ENCODE peak calls at places on chromosomes 1 and 21, in eight cellular contexts. J is T-helper 22 cell, Q is Ammon's horn, H is kidney epithelial cell, Z is AG20443, T is naive B cell, C is pancreas, K is NCI-H1092. D is an unnamed sample.

GRCh38 chr21:27108228-27108627 is 141.3 kb upstream of the ADAMTS5 start:
- DNase-seq in Q (no peak), H (peak), K (no peak), C (no peak), Z (no peak), J (no peak), T (no peak), D (no peak)

GRCh38 chr1:38153426-38154088 is 107.0 kb upstream of the POU3F1 start:
- DNase-seq in Q (no peak), Z (no peak), C (no peak), K (no peak), J (no peak), T (no peak), H (no peak), D (no peak)

GRCh38 chr1:40772146-40772770 is 11.3 kb upstream of the KCNQ4 start:
- DNase-seq in K (no peak), T (no peak), Q (no peak), H (no peak), J (no peak), Z (no peak), C (no peak), D (no peak)

GRCh38 chr1:229855999-229856650 is 210.9 kb upstream of the GALNT2 start:
- DNase-seq in C (peak), K (no peak), Z (peak), H (no peak), Q (peak), T (peak), J (no peak), D (no peak)

GRCh38 chr1:36555041-36555440 is 72.3 kb upstream of the CSF3R start:
- DNase-seq in Z (no peak), K (no peak), Q (no peak), T (no peak), H (no peak), C (no peak), J (no peak), D (no peak)

GRCh38 chr1:78864175-78864574 is 142.4 kb downstream of the ADGRL4 start:
- DNase-seq in H (no peak), Z (no peak), T (no peak), K (no peak), C (no peak), J (no peak), Q (no peak), D (no peak)

GRCh38 chr1:72397786-72398185 is 115.4 kb upstream of the NEGR1 start:
- DNase-seq in J (no peak), K (peak), H (no peak), Z (peak), T (no peak), Q (peak), C (no peak), D (no peak)

GRCh38 chr1:209787551-209787950 is 3.2 kb upstream of the C1orf74 start:
- DNase-seq in J (no peak), Q (peak), H (no peak), K (peak), Z (no peak), T (no peak), C (peak), D (no peak)

GRCh38 chr1:232628335-232629214 is 1.4 kb downstream of the SIPA1L2 start:
- DNase-seq in Q (peak), H (no peak), C (no peak), K (no peak), Z (no peak), T (no peak), J (no peak), D (peak)

GRCh38 chr1:228423399-228424053 is 6.9 kb upstream of the TRIM17 start:
- DNase-seq in K (no peak), Q (no peak), T (no peak), Z (no peak), H (no peak), C (no peak), J (no peak), D (no peak)

GRCh38 chr1:34709547-34709946 is 45.3 kb upstream of the GJB5 start:
- DNase-seq in J (no peak), T (no peak), Q (no peak), H (no peak), Z (peak), K (no peak), C (no peak), D (peak)

GRCh38 chr21:15837603-15838002 is 107.8 kb downstream of the USP25 start:
- DNase-seq in K (no peak), J (no peak), H (no peak), T (no peak), Z (peak), C (no peak), Q (no peak), D (peak)

GRCh38 chr1:58395355-58395754 is 151.2 kb downstream of the OMA1 start:
- DNase-seq in T (no peak), J (no peak), K (no peak), Q (no peak), H (peak), Z (peak), C (no peak), D (peak)

GRCh38 chr1:111628153-111628552 is 8.6 kb downstream of the RAP1A start:
- DNase-seq in K (no peak), Q (no peak), H (no peak), C (no peak), T (no peak), J (no peak), Z (no peak), D (no peak)

GRCh38 chr21:26148071-26148470 is 22.5 kb downstream of the APP start:
- DNase-seq in T (no peak), Z (peak), C (no peak), J (no peak), K (no peak), H (no peak), Q (no peak), D (peak)

GRCh38 chr1:244370060-244370637 is 81.6 kb downstream of the ADSS2 start:
- DNase-seq in T (no peak), H (no peak), Q (no peak), K (no peak), C (no peak), Z (no peak), J (no peak), D (no peak)

GRCh38 chr1:153795934-153796785 is 21.0 kb downstream of the SLC27A3 start:
- DNase-seq in Q (no peak), T (no peak), J (no peak), K (no peak), H (no peak), C (no peak), Z (no peak), D (no peak)

GRCh38 chr1:92998829-92999228 is 37.6 kb upstream of the DIPK1A start:
- DNase-seq in H (no peak), T (no peak), C (no peak), Q (no peak), K (no peak), J (no peak), Z (no peak), D (no peak)

GRCh38 chr1:214472362-214472761 is 79.0 kb downstream of the PTPN14 start:
- DNase-seq in Z (no peak), H (no peak), C (no peak), K (no peak), T (no peak), Q (no peak), J (no peak), D (no peak)

GRCh38 chr1:19863804-19864203 is 18.4 kb upstream of the OTUD3 start:
- DNase-seq in K (no peak), J (no peak), Z (peak), C (no peak), Q (no peak), T (no peak), H (no peak), D (peak)

GRCh38 chr1:210416049-210416448 is 87.3 kb downstream of the HHAT start:
- DNase-seq in T (no peak), J (no peak), K (no peak), Z (no peak), Q (no peak), H (no peak), C (no peak), D (no peak)

GRCh38 chr1:208137144-208137682 is 107.0 kb downstream of the PLXNA2 start:
- DNase-seq in H (no peak), C (no peak), J (no peak), Z (no peak), T (no peak), K (no peak), Q (no peak), D (no peak)

GRCh38 chr1:16925635-16926490 is 4.1 kb downstream of the CROCC start:
- DNase-seq in H (no peak), Q (no peak), J (no peak), T (no peak), C (no peak), K (no peak), Z (peak), D (no peak)

GRCh38 chr1:28401760-28402159 is 32.2 kb downstream of the PHACTR4 start:
- DNase-seq in T (no peak), Q (no peak), K (no peak), Z (no peak), H (no peak), C (no peak), J (no peak), D (no peak)

GRCh38 chr1:62725981-62726588 is 37.9 kb upstream of the DOCK7 start:
- DNase-seq in T (no peak), K (no peak), C (no peak), J (no peak), H (no peak), Q (peak), Z (no peak), D (no peak)

GRCh38 chr1:201946224-201946908 is at the start of gene LMOD1:
- DNase-seq in C (peak), Z (peak), T (peak), K (no peak), H (peak), Q (peak), J (no peak), D (peak)

GRCh38 chr1:159009704-159010361 is at the start of gene IFI16:
- DNase-seq in C (peak), Q (peak), T (peak), Z (peak), J (peak), K (no peak), H (peak), D (peak)

GRCh38 chr1:21292991-21293536 is 2.8 kb upstream of the ECE1 start:
- DNase-seq in H (no peak), J (peak), Z (no peak), Q (no peak), K (no peak), T (peak), C (no peak), D (no peak)

GRCh38 chr1:24909388-24909898 is 20.6 kb downstream of the RUNX3 start:
- DNase-seq in Q (peak), Z (peak), T (no peak), J (no peak), K (no peak), C (no peak), H (peak), D (peak)

GRCh38 chr1:16975211-16975610 is 5.2 kb downstream of the MFAP2 start:
- DNase-seq in K (no peak), Z (no peak), C (no peak), T (no peak), H (no peak), Q (no peak), J (no peak), D (no peak)

GRCh38 chr21:29332461-29333354 is 34.0 kb downstream of the BACH1 start:
- DNase-seq in T (no peak), J (no peak), K (no peak), Z (peak), C (no peak), H (no peak), Q (no peak), D (peak)

GRCh38 chr1:56921486-56921885 is 44.3 kb downstream of the C8B start:
- DNase-seq in H (no peak), C (no peak), K (no peak), Q (no peak), Z (peak), T (no peak), J (no peak), D (no peak)

GRCh38 chr21:37564924-37565529 is 198.5 kb downstream of the DYRK1A start:
- DNase-seq in Q (no peak), T (no peak), J (no peak), H (peak), K (peak), C (no peak), Z (no peak), D (no peak)

GRCh38 chr1:56123421-56123820 is 455.9 kb downstream of the PLPP3 start:
- DNase-seq in T (no peak), J (no peak), H (no peak), Q (no peak), K (no peak), Z (no peak), C (no peak), D (no peak)

GRCh38 chr1:111937147-111937725 is 52.2 kb downstream of the KCND3 start:
- DNase-seq in C (no peak), Z (no peak), T (no peak), H (no peak), K (no peak), Q (no peak), J (no peak), D (no peak)

GRCh38 chr1:235327559-235328270 is at the start of gene ARID4B:
- DNase-seq in Q (no peak), T (no peak), Z (peak), C (no peak), K (peak), J (no peak), H (no peak), D (no peak)

D was measured in lung microvascular endothelial cell.